ENCODE peak calls at places on chromosomes 11 and 22, in ten cellular contexts. One of them, this sample, is unnamed.

GRCh38 chr22:19121631-19122142 is 525 bp downstream of the DGCR2 start:
- DNase-seq in heart right ventricle: peak; percentile 65
- DNase-seq in mucosa of descending colon: peak; percentile 59
- DNase-seq in pancreas: peak; percentile 72
- DNase-seq in RWPE1: peak; percentile 25
- DNase-seq in fibroblast of lung: peak; percentile 32
- DNase-seq in psoas muscle: peak; percentile 90
- DNase-seq in choroid plexus epithelial cell: peak; percentile 29
- DNase-seq in BJ: no peak
- DNase-seq in endothelial cell of umbilical vein: peak; percentile 54
- DNase-seq in this sample: peak; percentile 62

GRCh38 chr22:31853736-31854500 is 90.4 kb upstream of the YWHAH start:
- DNase-seq in choroid plexus epithelial cell: no peak
- DNase-seq in fibroblast of lung: no peak
- DNase-seq in BJ: no peak
- DNase-seq in psoas muscle: no peak
- DNase-seq in pancreas: no peak
- DNase-seq in RWPE1: no peak
- DNase-seq in endothelial cell of umbilical vein: no peak
- DNase-seq in heart right ventricle: no peak
- DNase-seq in mucosa of descending colon: no peak
- DNase-seq in this sample: no peak

GRCh38 chr11:100808904-100809491 is 121.9 kb downstream of the ARHGAP42 start:
- DNase-seq in choroid plexus epithelial cell: peak; percentile 67
- DNase-seq in RWPE1: no peak
- DNase-seq in fibroblast of lung: peak; percentile 61
- DNase-seq in heart right ventricle: no peak
- DNase-seq in BJ: no peak
- DNase-seq in endothelial cell of umbilical vein: peak; percentile 59
- DNase-seq in pancreas: no peak
- DNase-seq in psoas muscle: no peak
- DNase-seq in mucosa of descending colon: no peak
- DNase-seq in this sample: no peak

GRCh38 chr11:31799794-31800397 is 11.2 kb downstream of the PAX6 start:
- DNase-seq in BJ: no peak
- DNase-seq in choroid plexus epithelial cell: no peak
- DNase-seq in psoas muscle: no peak
- DNase-seq in RWPE1: no peak
- DNase-seq in mucosa of descending colon: no peak
- DNase-seq in fibroblast of lung: no peak
- DNase-seq in pancreas: no peak
- DNase-seq in endothelial cell of umbilical vein: no peak
- DNase-seq in heart right ventricle: no peak
- DNase-seq in this sample: no peak

GRCh38 chr11:65541093-65542010 is 16.5 kb downstream of the SCYL1 start:
- DNase-seq in mucosa of descending colon: no peak
- DNase-seq in endothelial cell of umbilical vein: peak; percentile 24
- DNase-seq in fibroblast of lung: no peak
- DNase-seq in BJ: no peak
- DNase-seq in RWPE1: no peak
- DNase-seq in heart right ventricle: no peak
- DNase-seq in psoas muscle: no peak
- DNase-seq in pancreas: no peak
- DNase-seq in choroid plexus epithelial cell: no peak
- DNase-seq in this sample: no peak

GRCh38 chr11:34356918-34357645 is 728 bp downstream of the ABTB2 start:
- DNase-seq in choroid plexus epithelial cell: peak; percentile 64
- DNase-seq in psoas muscle: peak; percentile 85
- DNase-seq in RWPE1: peak; percentile 34
- DNase-seq in endothelial cell of umbilical vein: peak; percentile 52
- DNase-seq in BJ: no peak
- DNase-seq in fibroblast of lung: peak; percentile 64
- DNase-seq in heart right ventricle: peak; percentile 71
- DNase-seq in mucosa of descending colon: peak; percentile 50
- DNase-seq in pancreas: peak; percentile 58
- DNase-seq in this sample: peak; percentile 72

GRCh38 chr11:10747733-10748132 is 3.3 kb upstream of the CTR9 start:
- DNase-seq in fibroblast of lung: no peak
- DNase-seq in BJ: no peak
- DNase-seq in heart right ventricle: no peak
- DNase-seq in RWPE1: no peak
- DNase-seq in choroid plexus epithelial cell: no peak
- DNase-seq in endothelial cell of umbilical vein: no peak
- DNase-seq in mucosa of descending colon: no peak
- DNase-seq in pancreas: no peak
- DNase-seq in psoas muscle: no peak
- DNase-seq in this sample: no peak

GRCh38 chr11:101003468-101003867 is 126.1 kb downstream of the PGR start:
- DNase-seq in psoas muscle: no peak
- DNase-seq in endothelial cell of umbilical vein: no peak
- DNase-seq in pancreas: no peak
- DNase-seq in BJ: no peak
- DNase-seq in RWPE1: no peak
- DNase-seq in choroid plexus epithelial cell: no peak
- DNase-seq in fibroblast of lung: no peak
- DNase-seq in mucosa of descending colon: no peak
- DNase-seq in heart right ventricle: no peak
- DNase-seq in this sample: no peak

GRCh38 chr22:38826386-38826785 is 17.4 kb downstream of the NPTXR start:
- DNase-seq in choroid plexus epithelial cell: no peak
- DNase-seq in RWPE1: no peak
- DNase-seq in BJ: no peak
- DNase-seq in fibroblast of lung: no peak
- DNase-seq in mucosa of descending colon: no peak
- DNase-seq in psoas muscle: peak; percentile 50
- DNase-seq in heart right ventricle: no peak
- DNase-seq in endothelial cell of umbilical vein: no peak
- DNase-seq in pancreas: no peak
- DNase-seq in this sample: no peak

GRCh38 chr22:36330127-36330526 is 57.6 kb downstream of the MYH9 start:
- DNase-seq in BJ: no peak
- DNase-seq in heart right ventricle: no peak
- DNase-seq in endothelial cell of umbilical vein: no peak
- DNase-seq in pancreas: no peak
- DNase-seq in fibroblast of lung: no peak
- DNase-seq in RWPE1: no peak
- DNase-seq in choroid plexus epithelial cell: no peak
- DNase-seq in psoas muscle: no peak
- DNase-seq in mucosa of descending colon: no peak
- DNase-seq in this sample: no peak

GRCh38 chr22:36762687-36763260 is 13.1 kb downstream of the IFT27 start:
- DNase-seq in pancreas: no peak
- DNase-seq in heart right ventricle: peak; percentile 70
- DNase-seq in psoas muscle: no peak
- DNase-seq in choroid plexus epithelial cell: no peak
- DNase-seq in mucosa of descending colon: no peak
- DNase-seq in BJ: no peak
- DNase-seq in fibroblast of lung: peak; percentile 76
- DNase-seq in endothelial cell of umbilical vein: no peak
- DNase-seq in RWPE1: no peak
- DNase-seq in this sample: no peak

GRCh38 chr11:4181780-4182721 is 87.5 kb downstream of the RRM1 start:
- DNase-seq in heart right ventricle: peak; percentile 62
- DNase-seq in mucosa of descending colon: peak; percentile 75
- DNase-seq in endothelial cell of umbilical vein: peak; percentile 54
- DNase-seq in psoas muscle: no peak
- DNase-seq in pancreas: peak; percentile 61
- DNase-seq in fibroblast of lung: peak; percentile 52
- DNase-seq in RWPE1: peak; percentile 50
- DNase-seq in BJ: no peak
- DNase-seq in choroid plexus epithelial cell: peak; percentile 69
- DNase-seq in this sample: peak; percentile 68

GRCh38 chr11:19557720-19558140 is 154.9 kb upstream of the NAV2 start:
- DNase-seq in heart right ventricle: peak; percentile 87
- DNase-seq in fibroblast of lung: peak; percentile 73
- DNase-seq in endothelial cell of umbilical vein: peak; percentile 78
- DNase-seq in psoas muscle: peak; percentile 90
- DNase-seq in choroid plexus epithelial cell: peak; percentile 81
- DNase-seq in RWPE1: peak; percentile 56
- DNase-seq in pancreas: peak; percentile 74
- DNase-seq in mucosa of descending colon: peak; percentile 85
- DNase-seq in BJ: no peak
- DNase-seq in this sample: peak; percentile 93

GRCh38 chr11:8009856-8010255 is 22.7 kb downstream of the EIF3F start:
- DNase-seq in RWPE1: no peak
- DNase-seq in heart right ventricle: no peak
- DNase-seq in psoas muscle: no peak
- DNase-seq in choroid plexus epithelial cell: no peak
- DNase-seq in fibroblast of lung: no peak
- DNase-seq in BJ: no peak
- DNase-seq in mucosa of descending colon: no peak
- DNase-seq in endothelial cell of umbilical vein: no peak
- DNase-seq in pancreas: no peak
- DNase-seq in this sample: no peak

GRCh38 chr11:127470485-127470884 is 469.9 kb upstream of the KIRREL3 start:
- DNase-seq in heart right ventricle: no peak
- DNase-seq in pancreas: no peak
- DNase-seq in fibroblast of lung: no peak
- DNase-seq in BJ: no peak
- DNase-seq in mucosa of descending colon: peak; percentile 33
- DNase-seq in endothelial cell of umbilical vein: peak; percentile 2
- DNase-seq in choroid plexus epithelial cell: no peak
- DNase-seq in RWPE1: no peak
- DNase-seq in psoas muscle: no peak
- DNase-seq in this sample: peak; percentile 31
- TF ChIP-seq CTCF in heart right ventricle: no peak
- TF ChIP-seq CTCF in pancreas: no peak
- TF ChIP-seq CTCF in fibroblast of lung: no peak
- TF ChIP-seq CTCF in BJ: peak; percentile 28
- TF ChIP-seq CTCF in mucosa of descending colon: no peak
- TF ChIP-seq CTCF in endothelial cell of umbilical vein: no peak
- TF ChIP-seq CTCF in choroid plexus epithelial cell: no peak
- TF ChIP-seq CTCF in RWPE1: no peak
- TF ChIP-seq CTCF in psoas muscle: no peak
- TF ChIP-seq CTCF in this sample: peak; percentile 49

GRCh38 chr11:12216542-12217422 is 106.4 kb downstream of the MICAL2 start:
- DNase-seq in choroid plexus epithelial cell: peak; percentile 61
- DNase-seq in psoas muscle: no peak
- DNase-seq in endothelial cell of umbilical vein: peak; percentile 48
- DNase-seq in RWPE1: no peak
- DNase-seq in BJ: no peak
- DNase-seq in fibroblast of lung: peak; percentile 64
- DNase-seq in mucosa of descending colon: peak; percentile 51
- DNase-seq in pancreas: no peak
- DNase-seq in heart right ventricle: peak; percentile 37
- DNase-seq in this sample: no peak
- TF ChIP-seq CTCF in choroid plexus epithelial cell: no peak
- TF ChIP-seq CTCF in psoas muscle: no peak
- TF ChIP-seq CTCF in endothelial cell of umbilical vein: no peak
- TF ChIP-seq CTCF in RWPE1: no peak
- TF ChIP-seq CTCF in BJ: no peak
- TF ChIP-seq CTCF in fibroblast of lung: no peak
- TF ChIP-seq CTCF in mucosa of descending colon: no peak
- TF ChIP-seq CTCF in pancreas: no peak
- TF ChIP-seq CTCF in heart right ventricle: no peak
- TF ChIP-seq CTCF in this sample: no peak

GRCh38 chr11:17351171-17351509 is 460 bp upstream of the NCR3LG1 start:
- DNase-seq in endothelial cell of umbilical vein: no peak
- DNase-seq in fibroblast of lung: no peak
- DNase-seq in psoas muscle: no peak
- DNase-seq in heart right ventricle: no peak
- DNase-seq in choroid plexus epithelial cell: no peak
- DNase-seq in BJ: no peak
- DNase-seq in pancreas: no peak
- DNase-seq in mucosa of descending colon: no peak
- DNase-seq in RWPE1: no peak
- DNase-seq in this sample: no peak
- TF ChIP-seq CTCF in endothelial cell of umbilical vein: peak; percentile 11
- TF ChIP-seq CTCF in fibroblast of lung: no peak
- TF ChIP-seq CTCF in psoas muscle: no peak
- TF ChIP-seq CTCF in heart right ventricle: no peak
- TF ChIP-seq CTCF in choroid plexus epithelial cell: peak; percentile 40
- TF ChIP-seq CTCF in BJ: peak; percentile 33
- TF ChIP-seq CTCF in pancreas: no peak
- TF ChIP-seq CTCF in mucosa of descending colon: no peak
- TF ChIP-seq CTCF in RWPE1: peak; percentile 14
- TF ChIP-seq CTCF in this sample: no peak

GRCh38 chr11:1335264-1335810 is 25.9 kb upstream of the TOLLIP start:
- DNase-seq in heart right ventricle: no peak
- DNase-seq in endothelial cell of umbilical vein: no peak
- DNase-seq in RWPE1: no peak
- DNase-seq in pancreas: no peak
- DNase-seq in psoas muscle: peak; percentile 62
- DNase-seq in choroid plexus epithelial cell: no peak
- DNase-seq in BJ: no peak
- DNase-seq in fibroblast of lung: no peak
- DNase-seq in mucosa of descending colon: no peak
- DNase-seq in this sample: no peak

GRCh38 chr11:1337647-1338007 is 28.2 kb upstream of the TOLLIP start:
- DNase-seq in pancreas: no peak
- DNase-seq in endothelial cell of umbilical vein: no peak
- DNase-seq in psoas muscle: no peak
- DNase-seq in BJ: no peak
- DNase-seq in fibroblast of lung: no peak
- DNase-seq in mucosa of descending colon: no peak
- DNase-seq in choroid plexus epithelial cell: no peak
- DNase-seq in RWPE1: no peak
- DNase-seq in heart right ventricle: no peak
- DNase-seq in this sample: no peak

GRCh38 chr11:1338201-1339065 is 29.0 kb upstream of the TOLLIP start:
- DNase-seq in mucosa of descending colon: no peak
- DNase-seq in heart right ventricle: no peak
- DNase-seq in psoas muscle: no peak
- DNase-seq in pancreas: peak; percentile 19
- DNase-seq in choroid plexus epithelial cell: no peak
- DNase-seq in RWPE1: no peak
- DNase-seq in BJ: no peak
- DNase-seq in endothelial cell of umbilical vein: no peak
- DNase-seq in fibroblast of lung: no peak
- DNase-seq in this sample: no peak

GRCh38 chr11:1335811-1336761 is 26.7 kb upstream of the TOLLIP start:
- DNase-seq in mucosa of descending colon: peak; percentile 56
- DNase-seq in psoas muscle: peak; percentile 92
- DNase-seq in choroid plexus epithelial cell: peak; percentile 90
- DNase-seq in RWPE1: peak; percentile 58
- DNase-seq in fibroblast of lung: peak; percentile 95
- DNase-seq in BJ: peak; percentile 40
- DNase-seq in endothelial cell of umbilical vein: no peak
- DNase-seq in heart right ventricle: peak; percentile 68
- DNase-seq in pancreas: peak; percentile 40
- DNase-seq in this sample: peak; percentile 71

DNA sequence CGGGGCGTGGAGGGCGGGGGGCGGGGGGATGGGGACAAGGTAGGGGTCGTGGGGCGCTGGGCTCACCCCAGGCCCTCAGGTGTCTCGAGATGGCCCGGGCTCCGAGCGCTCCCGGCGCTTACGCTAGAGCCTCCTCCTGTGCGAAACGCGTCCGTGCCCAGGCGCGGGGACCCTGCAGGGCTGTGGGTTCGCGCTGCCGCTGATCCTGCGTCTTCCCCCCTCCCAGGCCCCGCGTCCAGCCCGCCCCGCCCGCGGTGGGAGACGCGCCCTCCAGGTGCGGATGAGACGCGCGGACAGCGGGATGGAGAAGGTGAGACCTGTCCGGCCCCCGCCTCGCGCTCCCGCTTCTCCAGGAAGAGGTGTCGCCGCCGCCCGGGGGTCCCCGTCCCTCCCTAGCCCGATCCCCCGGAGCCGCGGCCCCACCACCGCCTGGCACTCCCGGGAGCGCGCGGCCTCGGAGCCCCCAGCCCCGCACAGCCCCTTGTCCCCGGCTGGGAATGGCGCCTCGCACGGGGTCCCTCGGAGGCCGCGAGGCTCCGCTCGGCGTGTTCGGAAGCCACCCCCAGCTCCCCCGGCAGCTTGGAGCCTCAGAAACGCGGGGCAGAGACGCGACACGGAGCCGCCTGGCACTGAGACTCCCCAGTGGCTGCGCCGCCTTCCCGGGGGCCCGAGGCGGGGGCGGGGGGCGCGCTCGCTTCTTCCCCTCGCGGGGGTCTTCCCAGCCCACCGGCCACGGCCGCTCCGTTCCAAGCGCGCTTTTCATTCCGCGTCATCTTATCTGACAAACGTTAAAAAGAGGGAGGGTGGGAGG is 27.6 kb upstream of the TOLLIP start:
- DNase-seq in psoas muscle: peak; percentile 83
- DNase-seq in fibroblast of lung: no peak
- DNase-seq in choroid plexus epithelial cell: no peak
- DNase-seq in RWPE1: peak; percentile 11
- DNase-seq in endothelial cell of umbilical vein: no peak
- DNase-seq in BJ: no peak
- DNase-seq in mucosa of descending colon: peak; percentile 36
- DNase-seq in pancreas: peak; percentile 40
- DNase-seq in heart right ventricle: peak; percentile 62
- DNase-seq in this sample: peak; percentile 55
- TF ChIP-seq CTCF in psoas muscle: no peak
- TF ChIP-seq CTCF in fibroblast of lung: no peak
- TF ChIP-seq CTCF in choroid plexus epithelial cell: no peak
- TF ChIP-seq CTCF in RWPE1: no peak
- TF ChIP-seq CTCF in endothelial cell of umbilical vein: no peak
- TF ChIP-seq CTCF in BJ: no peak
- TF ChIP-seq CTCF in mucosa of descending colon: no peak
- TF ChIP-seq CTCF in pancreas: no peak
- TF ChIP-seq CTCF in heart right ventricle: no peak
- TF ChIP-seq CTCF in this sample: no peak

This sample was measured in nephron progenitor cell.